ENCODE peak calls at places on chromosome 1, in six cellular contexts. J, H, S, O, T and K are unnamed samples.

GRCh38 chr1:2331200-2331544 is 60.2 kb downstream of the MORN1 start:
- DNase-seq in J (no peak), H (no peak), S (no peak), O (no peak), T (no peak), K (no peak)

GRCh38 chr1:196732526-196732925 is 42.1 kb upstream of the CFHR3 start:
- DNase-seq in J (no peak), H (peak), S (no peak), O (peak), T (peak), K (no peak)

GRCh38 chr1:219883400-219884332 is 44.7 kb downstream of the SLC30A10 start:
- DNase-seq in J (no peak), H (no peak), S (no peak), O (peak), T (no peak), K (peak)

GRCh38 chr1:14606632-14607031 is 8.1 kb downstream of the KAZN start:
- DNase-seq in J (no peak), H (no peak), S (no peak), O (no peak), T (no peak), K (no peak)

GRCh38 chr1:44293761-44294315 is 61.2 kb downstream of the ERI3 start:
- DNase-seq in J (no peak), H (no peak), S (no peak), O (no peak), T (no peak), K (no peak)

GRCh38 chr1:56389813-56390539 is 189.4 kb downstream of the PLPP3 start:
- DNase-seq in J (peak), H (peak), S (peak), O (peak), T (no peak), K (peak)

GRCh38 chr1:112710159-112710558 is 3.2 kb upstream of the RHOC start:
- DNase-seq in J (no peak), H (no peak), S (no peak), O (no peak), T (no peak), K (no peak)

GRCh38 chr1:153805042-153805745 is 30.0 kb downstream of the SLC27A3 start:
- DNase-seq in J (no peak), H (peak), S (peak), O (no peak), T (peak), K (no peak)

GRCh38 chr1:209565759-209566678 is 17.5 kb upstream of the CAMK1G start:
- DNase-seq in J (peak), H (peak), S (peak), O (peak), T (peak), K (peak)

GRCh38 chr1:236113324-236114032 is 28.9 kb upstream of the GPR137B start:
- DNase-seq in J (no peak), H (no peak), S (no peak), O (no peak), T (no peak), K (no peak)

DNA sequence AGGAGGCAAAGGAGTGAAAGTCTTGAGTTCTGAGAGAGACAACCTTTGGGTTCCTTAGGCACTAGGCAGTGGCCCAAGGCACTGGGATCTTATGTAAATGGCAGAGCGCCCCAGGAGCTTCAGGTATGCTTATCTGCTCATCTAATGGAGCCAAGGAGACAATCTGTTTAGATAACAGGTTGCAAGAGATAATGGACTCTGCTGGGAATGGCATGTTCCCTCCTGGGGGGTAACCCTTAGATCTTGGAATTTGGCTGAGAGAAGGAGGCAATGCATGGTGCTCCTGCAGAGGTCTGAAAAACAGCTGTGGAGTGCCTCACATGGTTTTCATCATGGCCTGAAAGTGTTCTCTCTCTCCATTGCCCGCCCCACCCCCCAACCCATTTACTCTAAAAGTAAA is 44.1 kb upstream of the WLS start:
- DNase-seq in J (peak), H (peak), S (no peak), O (peak), T (no peak), K (no peak)
- H3K4ac ChIP-seq in J (no peak), H (no peak), S (no peak), O (no peak), T (no peak), K (no peak)

GRCh38 chr1:6485937-6486250 is 5.6 kb downstream of the PLEKHG5 start:
- DNase-seq in J (no peak), H (no peak), S (no peak), O (no peak), T (peak), K (no peak)
- H4K8ac ChIP-seq in J (peak), H (peak), S (peak), O (no peak), T (peak), K (no peak)

GRCh38 chr1:10033359-10033845 is 644 bp downstream of the UBE4B start:
- DNase-seq in J (no peak), H (peak), S (peak), O (peak), T (peak), K (no peak)

GRCh38 chr1:10032287-10032589 is 520 bp upstream of the UBE4B start:
- DNase-seq in J (no peak), H (no peak), S (no peak), O (no peak), T (no peak), K (no peak)

GRCh38 chr1:10031461-10031860 is 1.3 kb upstream of the UBE4B start:
- DNase-seq in J (no peak), H (peak), S (peak), O (no peak), T (peak), K (no peak)

GRCh38 chr1:10027027-10027426 is 5.7 kb upstream of the UBE4B start:
- DNase-seq in J (no peak), H (no peak), S (no peak), O (no peak), T (no peak), K (no peak)

DNA sequence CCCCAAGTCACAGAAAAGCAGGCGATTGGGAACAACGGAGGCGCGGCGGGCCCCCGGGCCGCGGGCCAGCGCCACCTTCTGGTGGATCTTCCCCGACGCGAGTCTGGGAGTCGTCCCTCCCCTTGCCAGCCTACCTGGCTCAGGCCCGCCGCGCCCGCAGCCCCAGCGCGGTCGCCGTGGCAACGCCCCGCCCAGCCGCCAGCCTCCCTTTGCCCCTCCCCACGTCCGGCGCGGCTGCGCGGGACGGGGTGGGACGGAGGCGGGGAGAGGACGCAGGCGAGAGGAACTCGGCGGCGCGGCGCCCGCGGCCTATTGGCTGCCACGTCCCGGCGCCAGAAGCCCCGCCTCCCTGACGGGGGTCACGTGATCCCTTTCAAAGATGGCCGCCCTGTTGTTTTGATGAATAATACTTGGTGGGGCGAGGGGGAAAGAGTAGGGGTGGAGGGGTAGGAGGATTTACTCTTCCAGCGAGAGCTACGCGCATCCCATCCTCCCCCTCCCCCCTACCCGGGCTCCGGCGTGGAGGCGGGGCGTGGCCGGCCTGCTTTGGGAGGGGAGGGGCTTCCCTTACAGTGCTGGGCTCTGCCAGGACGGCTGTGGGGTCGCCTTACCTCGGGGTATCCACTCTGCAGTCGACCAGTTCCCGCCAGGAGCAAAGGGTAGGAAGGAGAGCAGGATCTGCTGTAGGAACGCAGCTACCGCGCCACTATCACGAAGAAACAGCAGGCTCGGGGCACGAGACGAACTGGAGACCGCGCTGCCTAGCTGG is at the start of gene UBE4B:
- DNase-seq in J (peak), H (peak), S (peak), O (peak), T (peak), K (peak)
- H3K4ac ChIP-seq in J (no peak), H (peak), S (peak), O (no peak), T (peak), K (no peak)

GRCh38 chr1:176208034-176208433 is 948 bp upstream of the COP1 start:
- DNase-seq in J (no peak), H (no peak), S (no peak), O (no peak), T (no peak), K (no peak)

GRCh38 chr1:176205322-176205914 is 1.7 kb downstream of the COP1 start:
- DNase-seq in J (no peak), H (no peak), S (peak), O (no peak), T (peak), K (no peak)

GRCh38 chr1:176206961-176207902 is at the start of gene COP1:
- DNase-seq in J (peak), H (peak), S (peak), O (peak), T (peak), K (peak)

GRCh38 chr1:176203735-176204134 is 3.4 kb downstream of the COP1 start:
- DNase-seq in J (no peak), H (no peak), S (no peak), O (no peak), T (no peak), K (no peak)

GRCh38 chr1:176206006-176206960 is 803 bp downstream of the COP1 start:
- DNase-seq in J (no peak), H (peak), S (peak), O (peak), T (peak), K (peak)
- H4K8ac ChIP-seq in J (peak), H (peak), S (peak), O (no peak), T (peak), K (no peak)